ENCODE peak calls at places on chromosomes 13 and 19, in eight cellular contexts. Q is breast epithelium; B is cardiac muscle cell; E is left ventricle myocardium inferior; G is heart right ventricle; O is CD4-positive, alpha-beta T cell; Z is esophagus squamous epithelium; U is fibroblast of lung. F is an unnamed sample.

GRCh38 chr13:108734676-108735075 is 105.3 kb downstream of the MYO16 start:
- DNase-seq in Q (no peak), E (no peak), G (no peak), Z (no peak), B (no peak), O (no peak), U (no peak), F (no peak)

GRCh38 chr19:4267901-4268815 is 10.9 kb upstream of the SHD start:
- DNase-seq in O (no peak), G (no peak), B (no peak), Q (no peak), U (no peak), Z (no peak), E (no peak), F (peak; percentile 72)

GRCh38 chr19:29971002-29971401 is 29.0 kb downstream of the URI1 start:
- DNase-seq in U (no peak), E (no peak), O (no peak), G (no peak), Q (no peak), B (no peak), Z (no peak), F (no peak)

GRCh38 chr13:26024558-26024957 is 27.3 kb downstream of the SHISA2 start:
- DNase-seq in U (no peak), O (no peak), E (no peak), G (no peak), B (peak; percentile 43), Q (no peak), Z (no peak), F (no peak)

GRCh38 chr19:6223461-6224307 is 56.1 kb downstream of the MLLT1 start:
- DNase-seq in B (no peak), E (no peak), G (no peak), Z (no peak), U (no peak), Q (no peak), O (no peak), F (peak; percentile 72)

GRCh38 chr13:102286326-102286725 is 115.5 kb downstream of the FGF14 start:
- DNase-seq in Q (no peak), O (no peak), Z (no peak), U (peak; percentile 97), E (no peak), B (no peak), G (no peak), F (no peak)

GRCh38 chr13:30666113-30666512 is 48.4 kb downstream of the USPL1 start:
- DNase-seq in G (no peak), U (no peak), Z (no peak), Q (no peak), E (no peak), O (no peak), B (peak; percentile 41), F (no peak)

GRCh38 chr19:47269596-47269995 is 5.1 kb upstream of the INAFM1 start:
- DNase-seq in O (no peak), B (no peak), Z (no peak), G (no peak), Q (no peak), U (no peak), E (no peak), F (no peak)

GRCh38 chr13:76822691-76823267 is 63.4 kb downstream of the KCTD12 start:
- DNase-seq in G (no peak), U (peak; percentile 60), O (no peak), B (no peak), Q (no peak), E (no peak), Z (no peak), F (no peak)

GRCh38 chr19:33227242-33227650 is 1.6 kb upstream of the SLC7A10 start:
- DNase-seq in Q (no peak), E (no peak), U (peak; percentile 63), O (no peak), G (no peak), B (no peak), Z (no peak), F (no peak)

GRCh38 chr13:98335721-98336120 is 158.7 kb upstream of the RNF113B start:
- DNase-seq in U (no peak), O (no peak), E (no peak), Z (no peak), B (no peak), G (no peak), Q (no peak), F (no peak)

GRCh38 chr13:98338312-98338711 is 161.2 kb upstream of the RNF113B start:
- DNase-seq in B (no peak), G (no peak), E (no peak), O (no peak), Q (no peak), Z (no peak), U (no peak), F (no peak)

GRCh38 chr13:98343461-98343860 is 166.4 kb upstream of the RNF113B start:
- DNase-seq in Z (no peak), E (no peak), Q (no peak), G (no peak), U (no peak), O (no peak), B (no peak), F (no peak)

GRCh38 chr13:98344392-98344791 is 167.3 kb upstream of the RNF113B start:
- DNase-seq in O (no peak), B (no peak), Z (no peak), E (no peak), Q (no peak), G (no peak), U (no peak), F (no peak)

DNA sequence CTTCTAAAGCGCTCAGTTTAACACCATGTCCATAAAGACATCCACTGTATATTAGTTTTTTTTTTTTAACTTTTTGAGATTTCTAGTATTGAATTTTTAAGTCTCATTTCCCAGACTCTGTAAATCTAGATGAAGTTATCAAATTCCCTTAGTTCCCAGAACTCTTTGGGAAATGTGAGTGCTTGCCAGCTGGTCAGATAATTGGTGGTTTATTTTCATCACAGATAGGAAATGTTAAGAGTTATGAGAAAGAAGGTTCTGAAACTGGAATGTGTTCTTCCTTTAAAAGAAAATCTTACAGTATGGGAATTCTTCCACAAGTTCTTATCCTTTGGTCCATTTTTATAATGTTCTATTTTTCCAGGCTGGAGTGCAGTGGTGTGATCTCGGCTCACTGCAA is 163.0 kb upstream of the RNF113B start:
- DNase-seq in B (no peak), Q (no peak), O (no peak), G (no peak), Z (no peak), U (no peak), E (no peak), F (no peak)
- TF ChIP-seq CTCF in B (no peak), Q (no peak), O (no peak), G (no peak), Z (no peak), U (no peak), E (no peak), F (no peak)

GRCh38 chr13:72960114-72960513 is 98.7 kb upstream of the KLF5 start:
- DNase-seq in O (no peak), G (no peak), B (no peak), Z (no peak), Q (no peak), U (no peak), E (no peak), F (no peak)
- H3K27ac ChIP-seq in O (no peak overlapping the region), G (no peak overlapping the region), B (no peak overlapping the region), Z (peak overlapping the region; percentile 57), Q (no peak overlapping the region), U (no peak overlapping the region), E (no peak overlapping the region), F (peak overlapping the region; percentile 42)

DNA sequence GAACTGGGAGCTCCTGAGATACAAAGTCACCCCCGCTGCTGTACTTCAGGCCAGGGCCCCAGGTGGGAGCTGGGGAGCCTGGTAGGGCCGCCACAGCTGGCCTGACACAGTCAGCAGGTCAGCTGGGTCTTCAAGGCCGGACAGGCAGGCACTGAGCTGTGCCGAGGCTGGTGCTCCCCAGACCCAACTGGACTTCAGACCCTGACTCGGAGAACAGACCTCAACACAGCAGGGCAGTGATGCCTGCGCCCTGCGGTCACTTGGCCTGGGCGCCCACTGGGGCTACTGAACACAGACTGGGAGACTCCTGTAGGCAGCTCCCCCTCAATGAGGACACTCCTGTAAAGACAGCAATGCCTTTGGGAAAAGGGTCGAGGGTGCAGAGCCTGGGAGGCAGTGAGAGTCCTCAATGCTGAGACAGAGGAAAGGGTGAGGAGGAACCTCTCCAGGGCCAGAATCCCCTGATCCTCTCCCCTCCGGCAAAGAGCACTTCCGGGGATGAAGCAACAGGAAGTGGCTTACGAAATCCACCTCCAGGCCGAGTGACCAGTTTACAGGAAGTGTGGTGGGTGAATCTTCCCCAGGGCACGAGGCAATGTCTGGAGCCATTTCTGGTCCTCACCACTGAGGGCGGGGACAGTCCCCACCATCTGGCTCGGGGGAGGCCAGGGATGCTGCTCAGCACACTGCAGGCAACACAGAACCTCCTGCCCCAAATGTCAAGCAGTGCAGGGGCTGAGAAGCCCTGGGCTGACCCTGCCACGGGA is 40.8 kb upstream of the ISYNA1 start:
- DNase-seq in O (peak; percentile 21), B (no peak), Z (peak; percentile 46), Q (peak; percentile 64), U (peak; percentile 84), G (peak; percentile 80), E (peak; percentile 82), F (peak; percentile 45)
- TF ChIP-seq CTCF in O (no peak), B (no peak), Z (no peak), Q (no peak), U (no peak), G (no peak), E (no peak), F (no peak)

GRCh38 chr13:94758571-94758970 is 46.2 kb upstream of the SOX21 start:
- DNase-seq in Q (no peak), Z (no peak), O (no peak), G (no peak), U (no peak), E (no peak), B (no peak), F (no peak)

GRCh38 chr13:94761407-94761806 is 49.1 kb upstream of the SOX21 start:
- DNase-seq in B (no peak), Z (no peak), G (no peak), O (no peak), U (no peak), E (no peak), Q (no peak), F (no peak)

GRCh38 chr13:94764576-94765321 is 52.4 kb upstream of the SOX21 start:
- DNase-seq in U (no peak), O (no peak), B (no peak), Z (no peak), G (no peak), E (no peak), Q (no peak), F (no peak)

DNA sequence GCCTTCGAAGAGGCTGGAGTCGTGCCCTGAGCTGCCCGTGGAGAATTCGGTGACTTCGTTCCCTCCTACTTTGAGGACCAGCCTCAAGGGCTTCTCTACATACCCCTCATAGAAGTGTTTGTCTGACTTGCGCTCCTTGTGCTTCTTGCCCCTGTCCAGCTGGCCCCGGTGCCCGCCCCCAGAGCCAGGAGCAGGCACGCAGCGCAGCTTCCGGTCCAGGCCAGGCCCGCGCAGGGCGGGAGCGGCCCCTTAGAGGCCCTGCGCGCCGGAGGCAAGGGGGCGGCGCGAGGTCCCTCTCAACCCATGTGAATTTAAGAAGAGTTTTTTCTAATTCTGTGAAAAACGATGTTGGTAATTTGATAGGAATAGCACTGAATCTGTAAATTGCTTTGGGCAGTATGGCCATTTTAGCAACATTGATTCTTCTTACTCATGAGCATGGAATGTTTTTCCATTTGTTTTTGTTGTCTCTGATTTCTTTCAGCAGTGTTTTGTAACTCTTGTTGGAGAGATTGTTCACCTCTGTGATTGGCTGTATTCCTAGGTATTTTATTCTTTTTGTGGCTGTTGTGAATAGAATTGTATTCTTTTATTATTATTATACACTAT is 46.9 kb upstream of the SOX21 start:
- DNase-seq in G (no peak), Z (no peak), Q (no peak), U (no peak), O (no peak), E (no peak), B (no peak), F (no peak)
- H3K27ac ChIP-seq in G (no peak overlapping the region), Z (no peak overlapping the region), Q (no peak overlapping the region), U (no peak overlapping the region), O (no peak overlapping the region), E (no peak overlapping the region), B (no peak overlapping the region), F (no peak overlapping the region)

GRCh38 chr19:35294328-35294727 is 2.4 kb downstream of the MAG start:
- DNase-seq in E (no peak), O (no peak), B (no peak), U (no peak), Z (no peak), G (no peak), Q (no peak), F (no peak)
- TF ChIP-seq CTCF in E (no peak), O (no peak), B (no peak), U (no peak), Z (no peak), G (no peak), Q (no peak), F (no peak)